ENCODE peak calls at places on chromosomes 6 and 20, in nine cellular contexts. C is astrocyte, D is GM23338, T is lower lobe of right lung, Y is MM.1S, O is Panc1, X is fibroblast of villous mesenchyme, W is mammary epithelial cell, L is tibial nerve. J is an unnamed sample.

GRCh38 chr6:6600865-6601264 is 12.3 kb downstream of the LY86 start:
- DNase-seq in O (no peak), L (no peak), X (no peak), T (no peak), W (no peak), Y (no peak), C (no peak), D (no peak), J (no peak)

GRCh38 chr6:153076431-153076830 is 54.7 kb downstream of the RGS17 start:
- DNase-seq in C (no peak), L (no peak), T (no peak), O (no peak), X (no peak), Y (no peak), D (no peak), W (no peak), J (no peak)

GRCh38 chr6:128336436-128337095 is 183.8 kb downstream of the PTPRK start:
- DNase-seq in X (peak), L (no peak), T (no peak), O (no peak), C (no peak), W (no peak), D (no peak), Y (no peak), J (peak)

GRCh38 chr20:62336775-62337557 is 30.1 kb downstream of the LAMA5 start:
- DNase-seq in Y (no peak), T (no peak), O (no peak), L (no peak), W (no peak), C (no peak), D (no peak), X (no peak), J (no peak)

GRCh38 chr6:6943411-6943810 is 164.3 kb upstream of the RREB1 start:
- DNase-seq in Y (no peak), T (no peak), X (no peak), L (no peak), W (no peak), C (no peak), O (no peak), D (no peak), J (no peak)

GRCh38 chr20:51528263-51529026 is 14.1 kb downstream of the NFATC2 start:
- DNase-seq in T (no peak), X (no peak), D (no peak), O (no peak), W (no peak), C (no peak), L (no peak), Y (no peak), J (no peak)

GRCh38 chr20:43853918-43854317 is 60.7 kb upstream of the TOX2 start:
- DNase-seq in W (no peak), T (no peak), X (no peak), C (no peak), D (no peak), Y (no peak), O (no peak), L (no peak), J (no peak)

GRCh38 chr6:137884428-137884827 is 17.4 kb downstream of the TNFAIP3 start:
- DNase-seq in D (no peak), T (no peak), Y (no peak), W (no peak), C (no peak), L (no peak), O (no peak), X (no peak), J (no peak)

GRCh38 chr6:112579601-112580000 is 232.5 kb downstream of the RFPL4B start:
- DNase-seq in D (no peak), C (no peak), Y (no peak), L (no peak), W (no peak), T (no peak), O (no peak), X (no peak), J (peak)

GRCh38 chr6:10418862-10419748 is 4.2 kb upstream of the TFAP2A start:
- DNase-seq in X (no peak), W (peak), C (peak), Y (no peak), O (no peak), D (peak), T (peak), L (no peak), J (no peak)

GRCh38 chr20:57264908-57265648 is 1.4 kb downstream of the BMP7 start:
- DNase-seq in Y (no peak), W (no peak), C (no peak), D (peak), O (no peak), T (no peak), X (no peak), L (no peak), J (no peak)
- H3K4me3 ChIP-seq in Y (no peak), W (no peak), C (no peak), D (peak), O (peak), T (peak), X (no peak), L (peak), J (no peak)

GRCh38 chr6:26270903-26271639 is 93.9 kb upstream of the BTN3A2 start:
- DNase-seq in W (peak), D (peak), Y (peak), X (peak), T (peak), O (no peak), C (peak), L (no peak), J (peak)

GRCh38 chr6:26268659-26269402 is 96.2 kb upstream of the BTN3A2 start:
- DNase-seq in O (no peak), D (peak), W (peak), C (peak), T (no peak), L (no peak), X (peak), Y (no peak), J (no peak)

GRCh38 chr6:26269406-26270120 is 95.4 kb upstream of the BTN3A2 start:
- DNase-seq in C (no peak), O (no peak), T (no peak), L (no peak), D (no peak), X (no peak), Y (peak), W (peak), J (no peak)

GRCh38 chr6:26271640-26272090 is 93.3 kb upstream of the BTN3A2 start:
- DNase-seq in Y (no peak), T (no peak), O (no peak), D (no peak), L (no peak), W (no peak), C (no peak), X (no peak), J (no peak)

GRCh38 chr6:26270121-26270861 is 94.7 kb upstream of the BTN3A2 start:
- DNase-seq in C (no peak), X (no peak), Y (peak), W (no peak), T (no peak), L (no peak), D (peak), O (no peak), J (no peak)
- TF ChIP-seq CTCF in C (no peak), X (no peak), Y (peak), W (no peak), T (no peak), L (no peak), D (no peak), O (no peak), J (no peak)

DNA sequence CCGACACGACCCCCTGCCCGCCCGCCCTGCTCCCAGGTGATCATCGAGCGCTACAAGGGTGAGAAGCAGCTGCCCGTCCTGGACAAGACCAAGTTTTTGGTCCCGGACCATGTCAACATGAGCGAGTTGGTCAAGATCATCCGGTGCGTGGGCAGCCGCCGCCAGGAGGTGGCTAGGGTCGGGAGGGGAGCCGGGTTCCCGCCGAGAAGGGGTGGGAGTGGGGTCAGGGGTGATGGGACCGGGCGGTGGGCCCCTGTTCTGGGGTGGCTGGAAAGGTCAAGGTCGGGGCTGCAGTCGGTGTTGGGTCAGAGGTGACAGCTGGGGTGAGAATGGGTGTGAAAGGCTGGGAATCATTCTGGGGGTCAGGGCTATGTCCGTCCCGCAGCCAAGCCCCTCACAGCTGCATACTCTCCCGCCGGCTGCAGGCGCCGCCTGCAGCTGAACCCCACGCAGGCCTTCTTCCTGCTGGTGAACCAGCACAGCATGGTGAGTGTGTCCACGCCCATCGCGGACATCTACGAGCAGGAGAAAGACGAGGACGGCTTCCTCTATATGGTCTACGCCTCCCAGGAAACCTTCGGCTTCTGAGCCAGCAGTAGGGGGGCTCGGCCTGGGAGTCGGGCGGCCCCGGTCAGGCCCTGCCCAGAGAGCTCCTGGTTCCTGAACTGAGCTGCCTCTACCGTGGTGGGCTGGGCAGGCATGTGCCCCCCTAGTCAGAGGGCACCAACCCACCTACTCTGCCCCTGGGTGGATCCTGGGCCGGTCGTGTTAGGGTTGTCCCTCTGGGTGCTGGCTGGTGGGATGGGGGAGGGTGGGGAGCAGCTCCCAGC is 1.0 kb downstream of the MAP1LC3A start:
- DNase-seq in C (no peak), T (no peak), X (no peak), Y (no peak), D (peak), O (no peak), L (no peak), W (no peak), J (no peak)
- H3K4me3 ChIP-seq in C (no peak), T (peak), X (peak), Y (no peak), D (peak), O (peak), L (peak), W (no peak), J (peak)

DNA sequence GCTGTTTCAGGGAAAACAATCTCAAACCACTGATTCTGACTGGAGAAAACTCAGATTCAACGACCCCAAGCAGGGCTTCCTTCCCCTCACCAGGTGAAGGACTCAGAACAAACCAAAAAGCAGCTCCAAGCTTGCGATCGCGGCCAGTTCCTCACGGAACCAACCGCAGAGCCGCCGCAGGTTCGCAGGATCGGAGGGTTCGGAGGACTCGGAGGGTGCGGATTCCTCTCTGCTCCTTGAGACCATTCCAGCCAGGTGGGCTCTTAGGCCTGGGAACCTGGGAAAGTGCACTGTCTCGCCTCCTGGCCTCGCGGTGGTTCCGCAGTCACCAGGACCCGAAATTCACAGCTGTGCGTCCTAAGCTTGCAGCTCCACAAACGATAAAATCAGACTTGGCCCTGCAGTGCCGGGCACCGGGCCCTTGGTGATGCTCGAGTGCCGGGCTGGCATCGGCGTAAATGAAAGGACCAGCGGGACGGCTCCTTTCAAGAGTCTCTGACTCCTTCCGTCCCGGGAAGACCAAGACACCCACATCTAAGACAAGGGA is 70.0 kb upstream of the PRSS16 start:
- DNase-seq in T (peak), X (peak), C (peak), L (peak), O (peak), W (peak), Y (peak), D (peak), J (peak)
- TF ChIP-seq CTCF in T (peak), X (peak), C (peak), L (peak), O (peak), W (peak), Y (peak), D (peak), J (peak)

DNA sequence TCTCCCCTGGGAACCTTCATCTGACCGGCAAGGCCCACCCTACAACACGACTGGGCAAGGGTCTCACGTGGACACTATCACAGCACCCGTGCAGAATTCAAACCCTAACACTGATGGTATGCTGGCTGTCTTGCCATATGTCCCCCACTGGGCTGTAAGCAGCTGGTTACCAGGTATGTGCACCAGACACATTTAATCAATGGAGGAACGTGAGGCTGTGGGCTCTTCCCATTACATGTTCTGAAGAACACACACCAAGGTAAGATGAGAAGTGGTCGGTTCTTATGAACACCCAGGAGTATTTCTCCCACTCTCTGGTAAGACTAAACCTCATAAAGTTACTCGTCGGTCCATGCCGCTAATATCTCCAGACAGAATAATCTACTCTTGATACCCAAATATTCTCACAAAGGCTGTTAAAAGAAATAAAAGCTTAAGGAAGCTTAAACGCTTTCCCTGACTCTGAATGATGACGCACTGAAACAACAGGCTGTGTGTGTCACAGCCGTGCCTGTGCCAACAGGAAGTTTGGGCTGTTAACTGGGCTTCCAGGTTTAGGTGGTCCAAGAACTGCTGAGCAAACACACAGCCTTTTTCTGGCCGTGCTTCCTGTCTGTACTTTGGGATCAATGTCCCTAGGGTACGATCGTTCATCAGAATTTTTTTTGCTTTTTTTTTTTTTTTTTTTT is 75.3 kb downstream of the SLC23A2 start:
- DNase-seq in Y (no peak), C (peak), X (peak), L (peak), W (peak), O (no peak), D (no peak), T (peak), J (peak)
- H3K4me3 ChIP-seq in Y (no peak), C (peak), X (no peak), L (no peak), W (no peak), O (no peak), D (no peak), T (no peak), J (no peak)

GRCh38 chr20:37365760-37366638 is 20.1 kb downstream of the SRC start:
- DNase-seq in C (no peak), Y (peak), D (no peak), L (no peak), T (no peak), X (no peak), O (no peak), W (no peak), J (no peak)
- TF ChIP-seq CTCF in C (no peak), Y (no peak), D (no peak), L (no peak), T (no peak), X (no peak), O (no peak), W (no peak), J (no peak)

GRCh38 chr6:149897855-149898744 is at the start of gene RAET1E:
- DNase-seq in D (peak), Y (no peak), W (no peak), C (no peak), X (no peak), L (no peak), O (no peak), T (no peak), J (no peak)
- H3K4me3 ChIP-seq in D (no peak), Y (no peak), W (peak), C (peak), X (peak), L (peak), O (peak), T (peak), J (peak)

GRCh38 chr6:82015526-82015925 is 232.0 kb downstream of the IBTK start:
- DNase-seq in Y (no peak), L (no peak), T (no peak), O (no peak), C (no peak), X (no peak), D (no peak), W (no peak), J (no peak)
- TF ChIP-seq CTCF in Y (no peak), L (no peak), T (no peak), O (no peak), C (no peak), X (no peak), D (no peak), W (no peak), J (no peak)